ENCODE peak calls at places on chromosomes 4 and X, in nine cellular contexts. Q is occipital lobe; C is AML-193; H is PC-3; B is LoVo; L is ELF-1; A is activated CD4-positive, alpha-beta T cell treated with anti-CD3 and anti-CD28 coated beads, Interleukin-2, amount 10 ng/mL, durations not matched to agents 7 days and 5 days; T is renal cortical epithelial cell; D is globus pallidus. N is an unnamed sample.

GRCh38 chrX:69034451-69034850 is 130.8 kb downstream of the PJA1 start:
- DNase-seq in T (no peak), H (no peak), Q (no peak), A (no peak), D (no peak), L (peak), B (no peak), C (no peak), N (no peak)

GRCh38 chrX:72208126-72208525 is 26.6 kb downstream of the PIN4 start:
- DNase-seq in L (no peak), Q (no peak), A (no peak), D (no peak), H (no peak), B (no peak), T (no peak), C (no peak), N (no peak)

GRCh38 chr4:155800685-155801343 is 42.0 kb downstream of the GUCY1B1 start:
- DNase-seq in L (no peak), Q (no peak), A (no peak), H (no peak), C (no peak), B (no peak), T (no peak), D (no peak), N (no peak)

GRCh38 chr4:150192986-150193385 is 114.7 kb downstream of the DCLK2 start:
- DNase-seq in D (no peak), A (no peak), L (no peak), C (no peak), Q (no peak), H (no peak), T (no peak), B (no peak), N (no peak)

GRCh38 chr4:53507671-53508286 is 83.5 kb downstream of the LNX1 start:
- DNase-seq in H (no peak), T (peak), A (no peak), L (no peak), D (no peak), Q (no peak), C (no peak), B (peak), N (no peak)

GRCh38 chr4:152983221-152983620 is 47.1 kb downstream of the FHDC1 start:
- DNase-seq in L (peak), D (no peak), C (no peak), H (no peak), B (no peak), T (no peak), A (no peak), Q (no peak), N (peak)

GRCh38 chr4:3297066-3297859 is 4.4 kb downstream of the RGS12 start:
- DNase-seq in L (no peak), B (no peak), Q (no peak), A (no peak), D (no peak), T (no peak), C (no peak), H (no peak), N (no peak)

GRCh38 chr4:1500966-1501753 is 94.9 kb upstream of the NKX1-1 start:
- DNase-seq in L (no peak), C (no peak), B (no peak), D (no peak), T (no peak), A (no peak), H (no peak), Q (no peak), N (no peak)

GRCh38 chr4:22593933-22594332 is 78.1 kb upstream of the ADGRA3 start:
- DNase-seq in B (no peak), Q (no peak), A (no peak), T (no peak), C (no peak), D (peak), L (no peak), H (no peak), N (no peak)